ENCODE peak calls at places on chromosomes 16 and 17, in eight cellular contexts. A, P, J, S, T, D, Z and Y are unnamed samples.

GRCh38 chr17:52035336-52035915 is 123.1 kb downstream of the CA10 start:
- DNase-seq in A (no peak), P (no peak), J (no peak), S (no peak), T (no peak), D (no peak), Z (no peak), Y (no peak)

GRCh38 chr16:28503470-28504259 is 3.0 kb downstream of the IL27 start:
- DNase-seq in A (no peak), P (no peak), J (no peak), S (no peak), T (no peak), D (no peak), Z (no peak), Y (no peak)

GRCh38 chr17:75036643-75037268 is 10.0 kb downstream of the ATP5PD start:
- DNase-seq in A (peak; percentile 92), P (no peak), J (peak; percentile 11), S (peak; percentile 96), T (peak; percentile 85), D (peak; percentile 96), Z (peak; percentile 86), Y (no peak)

GRCh38 chr16:69107311-69107962 is 2.0 kb downstream of the HAS3 start:
- DNase-seq in A (peak; percentile 74), P (no peak), J (peak; percentile 40), S (no peak), T (peak; percentile 50), D (no peak), Z (peak; percentile 51), Y (no peak)

GRCh38 chr17:7015587-7016020 is 3.2 kb downstream of the RNASEK start:
- DNase-seq in A (no peak), P (peak; percentile 58), J (no peak), S (no peak), T (no peak), D (no peak), Z (no peak), Y (no peak)

GRCh38 chr17:9271989-9272388 is 250.7 kb downstream of the NTN1 start:
- DNase-seq in A (no peak), P (no peak), J (no peak), S (no peak), T (no peak), D (no peak), Z (no peak), Y (no peak)

GRCh38 chr17:36705651-36706436 is 104.5 kb downstream of the MRM1 start:
- DNase-seq in A (peak; percentile 64), P (peak; percentile 50), J (peak; percentile 72), S (peak; percentile 39), T (peak; percentile 46), D (no peak), Z (peak; percentile 23), Y (peak; percentile 56)

GRCh38 chr17:74369221-74369620 is 1.9 kb downstream of the GPR142 start:
- DNase-seq in A (peak; percentile 66), P (no peak), J (no peak), S (no peak), T (peak; percentile 44), D (no peak), Z (peak; percentile 51), Y (no peak)

GRCh38 chr16:48526058-48526957 is 83.7 kb downstream of the N4BP1 start:
- DNase-seq in A (peak; percentile 80), P (peak; percentile 51), J (no peak), S (no peak), T (peak; percentile 57), D (no peak), Z (no peak), Y (no peak)

GRCh38 chr17:82172461-82173160 is 40.0 kb downstream of the CCDC57 start:
- DNase-seq in A (no peak), P (no peak), J (no peak), S (no peak), T (no peak), D (no peak), Z (no peak), Y (no peak)

GRCh38 chr16:69188716-69189115 is 1.8 kb downstream of the SNTB2 start:
- DNase-seq in A (no peak), P (no peak), J (no peak), S (no peak), T (no peak), D (no peak), Z (no peak), Y (no peak)

GRCh38 chr17:80997471-80998387 is 6.1 kb downstream of the CHMP6 start:
- DNase-seq in A (no peak), P (no peak), J (no peak), S (no peak), T (no peak), D (no peak), Z (no peak), Y (no peak)

GRCh38 chr16:71364306-71364705 is 5.8 kb downstream of the CALB2 start:
- DNase-seq in A (no peak), P (no peak), J (no peak), S (no peak), T (no peak), D (no peak), Z (peak; percentile 25), Y (no peak)

GRCh38 chr17:80432961-80433550 is 18.1 kb downstream of the ENDOV start:
- DNase-seq in A (no peak), P (no peak), J (no peak), S (no peak), T (no peak), D (no peak), Z (no peak), Y (no peak)

GRCh38 chr16:87317766-87318121 is 552 bp upstream of the C16orf95 start:
- DNase-seq in A (peak; percentile 66), P (peak; percentile 23), J (peak; percentile 58), S (no peak), T (peak; percentile 53), D (no peak), Z (peak; percentile 51), Y (peak; percentile 52)

GRCh38 chr16:6977291-6977690 is 355.4 kb upstream of the RBFOX1 start:
- DNase-seq in A (no peak), P (no peak), J (no peak), S (no peak), T (no peak), D (no peak), Z (no peak), Y (no peak)

GRCh38 chr17:8502100-8502499 is 66.4 kb downstream of the NDEL1 start:
- DNase-seq in A (no peak), P (no peak), J (no peak), S (no peak), T (no peak), D (no peak), Z (no peak), Y (no peak)

GRCh38 chr16:48531011-48531962 is 78.7 kb downstream of the N4BP1 start:
- DNase-seq in A (no peak), P (no peak), J (no peak), S (no peak), T (no peak), D (no peak), Z (peak; percentile 51), Y (no peak)

GRCh38 chr17:21081967-21082366 is 39.2 kb upstream of the USP22 start:
- DNase-seq in A (no peak), P (no peak), J (no peak), S (no peak), T (no peak), D (no peak), Z (no peak), Y (no peak)

GRCh38 chr16:17470871-17471744 is at the start of gene XYLT1:
- DNase-seq in A (peak; percentile 66), P (peak; percentile 23), J (peak; percentile 69), S (peak; percentile 33), T (peak; percentile 46), D (no peak), Z (peak; percentile 53), Y (no peak)

GRCh38 chr16:27945233-27945975 is 118.1 kb downstream of the GSG1L start:
- DNase-seq in A (no peak), P (no peak), J (no peak), S (no peak), T (peak; percentile 9), D (no peak), Z (no peak), Y (no peak)

GRCh38 chr17:66906321-66907278 is 57.9 kb upstream of the CACNG4 start:
- DNase-seq in A (peak; percentile 86), P (peak; percentile 66), J (peak; percentile 84), S (peak; percentile 40), T (peak; percentile 91), D (no peak), Z (peak; percentile 69), Y (peak; percentile 63)

GRCh38 chr16:27242868-27243590 is 25.5 kb downstream of the NSMCE1 start:
- DNase-seq in A (no peak), P (peak; percentile 59), J (peak; percentile 61), S (peak; percentile 36), T (no peak), D (no peak), Z (no peak), Y (no peak)

DNA sequence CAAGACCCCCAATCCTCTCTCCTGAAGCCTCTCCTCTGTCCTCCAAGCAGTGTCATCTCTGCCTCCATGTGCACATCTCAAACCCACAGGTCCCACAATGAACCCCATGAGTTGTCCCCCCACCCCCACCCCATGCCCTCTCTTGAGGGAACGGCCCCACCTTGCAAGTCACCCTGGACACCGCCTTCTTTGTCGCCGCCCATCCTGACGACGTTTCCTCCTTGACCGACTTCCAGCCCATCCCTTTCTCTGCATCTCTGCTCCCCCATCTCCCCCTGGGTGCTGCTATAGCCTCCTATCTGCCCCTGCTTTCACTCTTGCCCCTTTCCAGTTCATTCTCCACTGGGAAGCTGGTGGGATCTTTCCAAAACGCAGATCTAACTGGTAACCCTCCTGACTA is 1.7 kb upstream of the SPATA20 start:
- DNase-seq in A (peak; percentile 58), P (no peak), J (no peak), S (no peak), T (no peak), D (no peak), Z (no peak), Y (no peak)
- H3K4me1 ChIP-seq in A (peaks cover 13% of the 10 kb centered on the region), P (peaks cover 13% of the 10 kb centered on the region), J (peaks cover 12% of the 10 kb centered on the region), S (peaks cover 29% of the 10 kb centered on the region), T (peaks cover 64% of the 10 kb centered on the region), D (peaks cover 36% of the 10 kb centered on the region), Z (peaks cover 36% of the 10 kb centered on the region), Y (peaks cover 21% of the 10 kb centered on the region)

GRCh38 chr16:84169765-84170310 is 17.0 kb downstream of the TAF1C start:
- DNase-seq in A (no peak), P (no peak), J (no peak), S (no peak), T (no peak), D (no peak), Z (no peak), Y (no peak)
- H3K4me1 ChIP-seq in A (no peaks in the 10 kb centered on the region), P (no peaks in the 10 kb centered on the region), J (no peaks in the 10 kb centered on the region), S (no peaks in the 10 kb centered on the region), T (no peaks in the 10 kb centered on the region), D (no peaks in the 10 kb centered on the region), Z (no peaks in the 10 kb centered on the region), Y (no peaks in the 10 kb centered on the region)

DNA sequence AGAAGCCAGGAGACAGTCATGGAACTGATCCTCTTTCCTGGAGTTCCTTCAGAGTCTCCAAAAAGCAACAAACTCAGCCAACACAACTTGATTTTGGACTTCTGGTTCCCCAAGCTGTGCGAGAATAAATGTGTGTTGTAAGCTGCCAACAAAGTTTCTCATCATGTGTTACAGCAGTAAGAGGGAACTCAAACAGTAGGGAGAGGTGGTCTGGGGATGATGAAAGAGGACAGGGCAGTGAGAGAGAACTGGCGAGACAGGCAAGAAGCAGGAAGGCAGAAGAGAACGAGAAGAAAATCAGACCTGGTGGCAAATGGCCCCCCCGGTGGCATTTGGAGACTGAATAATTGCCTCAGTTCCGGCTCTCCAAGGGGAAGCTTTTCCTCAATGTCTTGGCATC is 204.9 kb downstream of the MAF start:
- DNase-seq in A (no peak), P (no peak), J (no peak), S (no peak), T (no peak), D (no peak), Z (no peak), Y (no peak)
- H3K4me1 ChIP-seq in A (no peaks in the 10 kb centered on the region), P (no peaks in the 10 kb centered on the region), J (peaks cover 1% of the 10 kb centered on the region), S (no peaks in the 10 kb centered on the region), T (no peaks in the 10 kb centered on the region), D (no peaks in the 10 kb centered on the region), Z (peaks cover 6% of the 10 kb centered on the region), Y (no peaks in the 10 kb centered on the region)

GRCh38 chr16:73063854-73064226 is 15.9 kb upstream of the ZFHX3 start:
- DNase-seq in A (no peak), P (no peak), J (no peak), S (no peak), T (no peak), D (no peak), Z (no peak), Y (no peak)
- H3K4me1 ChIP-seq in A (peaks cover 3% of the 10 kb centered on the region), P (no peaks in the 10 kb centered on the region), J (peaks cover 16% of the 10 kb centered on the region), S (no peaks in the 10 kb centered on the region), T (peaks cover 61% of the 10 kb centered on the region), D (peaks cover 61% of the 10 kb centered on the region), Z (peaks cover 73% of the 10 kb centered on the region), Y (peaks cover 36% of the 10 kb centered on the region)